ENCODE peak calls at places on chromosomes 7 and 10, in five cellular contexts. One of them, this sample, is unnamed.

GRCh38 chr7:152522551-152522950 is 86.7 kb upstream of the KMT2C start:
- DNase-seq in hepatocyte: no peak
- DNase-seq in thyroid gland: peak; percentile 37
- DNase-seq in fibroblast of mammary gland: peak; percentile 21
- DNase-seq in ovary: peak; percentile 44
- DNase-seq in this sample: peak; percentile 19

GRCh38 chr10:123069271-123069670 is 60.5 kb downstream of the ACADSB start:
- DNase-seq in hepatocyte: no peak
- DNase-seq in thyroid gland: no peak
- DNase-seq in fibroblast of mammary gland: no peak
- DNase-seq in ovary: no peak
- DNase-seq in this sample: no peak

GRCh38 chr10:10855178-10855577 is 162.5 kb upstream of the CELF2 start:
- DNase-seq in hepatocyte: no peak
- DNase-seq in thyroid gland: no peak
- DNase-seq in fibroblast of mammary gland: no peak
- DNase-seq in ovary: no peak
- DNase-seq in this sample: no peak

GRCh38 chr10:82211331-82211730 is 336.3 kb downstream of the NRG3 start:
- DNase-seq in hepatocyte: no peak
- DNase-seq in thyroid gland: no peak
- DNase-seq in fibroblast of mammary gland: peak; percentile 51
- DNase-seq in ovary: no peak
- DNase-seq in this sample: no peak

GRCh38 chr7:5643280-5643679 is 138.2 kb downstream of the RNF216 start:
- DNase-seq in hepatocyte: no peak
- DNase-seq in thyroid gland: no peak
- DNase-seq in fibroblast of mammary gland: no peak
- DNase-seq in ovary: no peak
- DNase-seq in this sample: peak; percentile 38

GRCh38 chr7:26630361-26630760 is 234.0 kb downstream of the SKAP2 start:
- DNase-seq in hepatocyte: no peak
- DNase-seq in thyroid gland: no peak
- DNase-seq in fibroblast of mammary gland: no peak
- DNase-seq in ovary: no peak
- DNase-seq in this sample: no peak

GRCh38 chr10:44733743-44734488 is 177.2 kb upstream of the TMEM72 start:
- DNase-seq in hepatocyte: no peak
- DNase-seq in thyroid gland: no peak
- DNase-seq in fibroblast of mammary gland: peak; percentile 24
- DNase-seq in ovary: no peak
- DNase-seq in this sample: no peak

GRCh38 chr10:77093126-77093525 is 544.5 kb downstream of the KCNMA1 start:
- DNase-seq in hepatocyte: no peak
- DNase-seq in thyroid gland: no peak
- DNase-seq in fibroblast of mammary gland: no peak
- DNase-seq in ovary: no peak
- DNase-seq in this sample: no peak

GRCh38 chr7:78542551-78542950 is 744.0 kb downstream of the PHTF2 start:
- DNase-seq in hepatocyte: no peak
- DNase-seq in thyroid gland: no peak
- DNase-seq in fibroblast of mammary gland: no peak
- DNase-seq in ovary: no peak
- DNase-seq in this sample: no peak

GRCh38 chr7:157541295-157541608 is 204.4 kb downstream of the DNAJB6 start:
- DNase-seq in hepatocyte: no peak
- DNase-seq in thyroid gland: no peak
- DNase-seq in fibroblast of mammary gland: no peak
- DNase-seq in ovary: no peak
- DNase-seq in this sample: no peak

GRCh38 chr7:45891462-45892402 is 3.4 kb downstream of the IGFBP1 start:
- DNase-seq in hepatocyte: no peak
- DNase-seq in thyroid gland: no peak
- DNase-seq in fibroblast of mammary gland: no peak
- DNase-seq in ovary: no peak
- DNase-seq in this sample: no peak

GRCh38 chr7:47231627-47232026 is 350.3 kb downstream of the TNS3 start:
- DNase-seq in hepatocyte: no peak
- DNase-seq in thyroid gland: no peak
- DNase-seq in fibroblast of mammary gland: no peak
- DNase-seq in ovary: no peak
- DNase-seq in this sample: no peak

GRCh38 chr7:151433721-151434400 is 6.1 kb downstream of the CRYGN start:
- DNase-seq in hepatocyte: no peak
- DNase-seq in thyroid gland: no peak
- DNase-seq in fibroblast of mammary gland: no peak
- DNase-seq in ovary: peak; percentile 17
- DNase-seq in this sample: no peak

GRCh38 chr10:48480397-48481374 is 124.2 kb downstream of the ARHGAP22 start:
- DNase-seq in hepatocyte: no peak
- DNase-seq in thyroid gland: no peak
- DNase-seq in fibroblast of mammary gland: no peak
- DNase-seq in ovary: no peak
- DNase-seq in this sample: no peak

GRCh38 chr7:116443101-116443523 is 56.4 kb upstream of the CAV2 start:
- DNase-seq in hepatocyte: peak; percentile 28
- DNase-seq in thyroid gland: no peak
- DNase-seq in fibroblast of mammary gland: peak; percentile 95
- DNase-seq in ovary: no peak
- DNase-seq in this sample: no peak

GRCh38 chr7:132192809-132193208 is 383.5 kb downstream of the PLXNA4 start:
- DNase-seq in hepatocyte: no peak
- DNase-seq in thyroid gland: no peak
- DNase-seq in fibroblast of mammary gland: no peak
- DNase-seq in ovary: no peak
- DNase-seq in this sample: no peak

GRCh38 chr10:23343591-23344225 is 889 bp downstream of the C10orf67 start:
- DNase-seq in hepatocyte: peak; percentile 77
- DNase-seq in thyroid gland: peak; percentile 86
- DNase-seq in fibroblast of mammary gland: peak; percentile 40
- DNase-seq in ovary: peak; percentile 89
- DNase-seq in this sample: peak; percentile 55

GRCh38 chr7:94069154-94069739 is 65.1 kb upstream of the BET1 start:
- DNase-seq in hepatocyte: no peak
- DNase-seq in thyroid gland: no peak
- DNase-seq in fibroblast of mammary gland: peak; percentile 37
- DNase-seq in ovary: no peak
- DNase-seq in this sample: no peak

GRCh38 chr7:70032673-70033072 is 434.4 kb downstream of the AUTS2 start:
- DNase-seq in hepatocyte: no peak
- DNase-seq in thyroid gland: no peak
- DNase-seq in fibroblast of mammary gland: no peak
- DNase-seq in ovary: no peak
- DNase-seq in this sample: no peak

GRCh38 chr10:110609592-110609991 is 34.5 kb upstream of the RBM20 start:
- DNase-seq in hepatocyte: no peak
- DNase-seq in thyroid gland: peak; percentile 11
- DNase-seq in fibroblast of mammary gland: no peak
- DNase-seq in ovary: no peak
- DNase-seq in this sample: no peak

GRCh38 chr7:8125680-8126444 is 136.1 kb downstream of the ICA1 start:
- DNase-seq in hepatocyte: no peak
- DNase-seq in thyroid gland: no peak
- DNase-seq in fibroblast of mammary gland: no peak
- DNase-seq in ovary: no peak
- DNase-seq in this sample: no peak

GRCh38 chr10:96709525-96709924 is 10.8 kb downstream of the PIK3AP1 start:
- DNase-seq in hepatocyte: no peak
- DNase-seq in thyroid gland: no peak
- DNase-seq in fibroblast of mammary gland: no peak
- DNase-seq in ovary: no peak
- DNase-seq in this sample: no peak

GRCh38 chr10:70903262-70903921 is 15.0 kb upstream of the PCBD1 start:
- DNase-seq in hepatocyte: peak; percentile 71
- DNase-seq in thyroid gland: peak; percentile 79
- DNase-seq in fibroblast of mammary gland: peak; percentile 55
- DNase-seq in ovary: peak; percentile 64
- DNase-seq in this sample: peak; percentile 68

GRCh38 chr10:79224992-79225391 is 122.3 kb upstream of the PPIF start:
- DNase-seq in hepatocyte: no peak
- DNase-seq in thyroid gland: no peak
- DNase-seq in fibroblast of mammary gland: no peak
- DNase-seq in ovary: no peak
- DNase-seq in this sample: no peak

GRCh38 chr7:140640060-140640611 is 477 bp downstream of the DENND2A start:
- DNase-seq in hepatocyte: peak; percentile 68
- DNase-seq in thyroid gland: peak; percentile 25
- DNase-seq in fibroblast of mammary gland: no peak
- DNase-seq in ovary: peak; percentile 74
- DNase-seq in this sample: peak; percentile 63

This sample was measured in uterus.